ENCODE peak calls at places on chromosomes 5 and 9, in four cellular contexts. T is omental fat pad, V is AG04449, M is foreskin fibroblast. E is an unnamed sample.

GRCh38 chr9:2292733-2293132 is 277.6 kb downstream of the SMARCA2 start:
- DNase-seq in V (no peak), M (no peak), T (no peak), E (no peak)

GRCh38 chr5:122129332-122129731 is at the start of gene ZNF474:
- DNase-seq in T (no peak), M (peak; percentile 96), V (peak; percentile 94), E (no peak)

GRCh38 chr5:150615141-150615699 is 25.2 kb upstream of the SYNPO start:
- DNase-seq in T (no peak), M (peak; percentile 51), V (no peak), E (peak; percentile 57)

GRCh38 chr9:72351538-72352453 is 13.2 kb downstream of the ZFAND5 start:
- DNase-seq in M (peak; percentile 85), T (no peak), V (peak; percentile 23), E (no peak)

GRCh38 chr9:14383815-14384214 is 69.9 kb upstream of the NFIB start:
- DNase-seq in T (no peak), M (no peak), V (no peak), E (no peak)

GRCh38 chr9:94875300-94876063 is 149.0 kb downstream of the AOPEP start:
- DNase-seq in V (no peak), M (no peak), T (no peak), E (no peak)

GRCh38 chr5:177426566-177427210 is at the start of gene GRK6:
- DNase-seq in V (no peak), T (no peak), M (no peak), E (peak; percentile 99)

GRCh38 chr9:68974431-68974830 is 39.5 kb downstream of the PRKACG start:
- DNase-seq in T (no peak), V (no peak), M (no peak), E (no peak)

GRCh38 chr9:131068076-131068816 is 28.1 kb upstream of the AIF1L start:
- DNase-seq in V (no peak), T (no peak), M (no peak), E (no peak)

GRCh38 chr5:166907314-166907713 is 1384.1 kb upstream of the WWC1 start:
- DNase-seq in V (no peak), T (no peak), M (peak; percentile 68), E (no peak)

GRCh38 chr5:93221-93980 is 1.4 kb downstream of the PLEKHG4B start:
- DNase-seq in T (no peak), M (no peak), V (no peak), E (no peak)

GRCh38 chr5:133705331-133705730 is 93.0 kb upstream of the FSTL4 start:
- DNase-seq in M (no peak), V (no peak), T (no peak), E (no peak)

GRCh38 chr5:11384441-11385250 is 519.6 kb downstream of the CTNND2 start:
- DNase-seq in V (no peak), M (no peak), T (no peak), E (no peak)

GRCh38 chr9:81083062-81083461 is 606.3 kb downstream of the TLE1 start:
- DNase-seq in M (peak; percentile 33), T (no peak), V (no peak), E (no peak)

GRCh38 chr9:123344273-123345096 is 11.5 kb upstream of the CRB2 start:
- DNase-seq in V (no peak), T (no peak), M (no peak), E (no peak)

GRCh38 chr5:128965011-128965637 is at the start of gene SLC27A6:
- DNase-seq in M (peak; percentile 47), T (no peak), V (no peak), E (peak; percentile 43)

GRCh38 chr5:98398465-98398864 is 375.0 kb upstream of the RGMB start:
- DNase-seq in M (no peak), T (no peak), V (no peak), E (no peak)

GRCh38 chr5:24823625-24824024 is 178.8 kb upstream of the CDH10 start:
- DNase-seq in T (no peak), M (no peak), V (no peak), E (no peak)

GRCh38 chr5:163569284-163569683 is 63.9 kb downstream of the MAT2B start:
- DNase-seq in T (no peak), V (no peak), M (peak; percentile 41), E (no peak)

GRCh38 chr5:153490124-153491085 is at the start of gene GRIA1:
- DNase-seq in M (peak; percentile 61), T (no peak), V (no peak), E (no peak)

GRCh38 chr9:100554935-100555401 is 22.9 kb upstream of the CAVIN4 start:
- DNase-seq in M (peak; percentile 17), T (no peak), V (peak; percentile 29), E (no peak)

GRCh38 chr5:18114161-18114802 is 480.0 kb downstream of the TAF11L14 start:
- DNase-seq in V (no peak), T (no peak), M (no peak), E (no peak)

GRCh38 chr9:71487046-71487445 is 281.3 kb downstream of the CEMIP2 start:
- DNase-seq in V (no peak), M (peak; percentile 61), T (no peak), E (no peak)

GRCh38 chr9:127347831-127348699 is 48.9 kb upstream of the SLC2A8 start:
- DNase-seq in V (peak; percentile 4), M (peak; percentile 73), T (no peak), E (no peak)

GRCh38 chr5:77360969-77361368 is 131.1 kb downstream of the WDR41 start:
- DNase-seq in V (no peak), M (no peak), T (no peak), E (no peak)
- TF ChIP-seq CTCF in V (no peak), M (no peak), T (no peak), E (no peak)

DNA sequence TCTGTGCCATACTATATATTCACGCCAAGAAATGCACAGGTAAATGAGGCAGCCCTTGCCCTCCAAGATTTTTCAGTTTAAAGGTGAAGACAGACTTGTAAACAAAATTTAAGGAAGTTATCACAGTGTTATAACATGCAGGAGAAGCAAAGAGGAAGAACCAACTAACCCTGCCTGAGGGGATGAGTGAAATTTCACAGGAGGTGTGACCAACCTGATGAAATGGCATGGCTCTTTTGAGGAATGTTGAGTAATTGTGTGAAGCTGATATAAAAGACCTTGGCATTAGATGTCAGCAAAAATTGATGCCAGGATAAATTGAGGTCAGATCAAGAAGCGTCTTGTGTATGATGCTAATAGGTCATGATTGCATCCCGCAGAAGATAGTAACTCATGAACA is 86.5 kb downstream of the HCN1 start:
- DNase-seq in T (no peak), M (no peak), V (no peak), E (no peak)
- TF ChIP-seq CTCF in T (no peak), M (no peak), V (no peak), E (no peak)

DNA sequence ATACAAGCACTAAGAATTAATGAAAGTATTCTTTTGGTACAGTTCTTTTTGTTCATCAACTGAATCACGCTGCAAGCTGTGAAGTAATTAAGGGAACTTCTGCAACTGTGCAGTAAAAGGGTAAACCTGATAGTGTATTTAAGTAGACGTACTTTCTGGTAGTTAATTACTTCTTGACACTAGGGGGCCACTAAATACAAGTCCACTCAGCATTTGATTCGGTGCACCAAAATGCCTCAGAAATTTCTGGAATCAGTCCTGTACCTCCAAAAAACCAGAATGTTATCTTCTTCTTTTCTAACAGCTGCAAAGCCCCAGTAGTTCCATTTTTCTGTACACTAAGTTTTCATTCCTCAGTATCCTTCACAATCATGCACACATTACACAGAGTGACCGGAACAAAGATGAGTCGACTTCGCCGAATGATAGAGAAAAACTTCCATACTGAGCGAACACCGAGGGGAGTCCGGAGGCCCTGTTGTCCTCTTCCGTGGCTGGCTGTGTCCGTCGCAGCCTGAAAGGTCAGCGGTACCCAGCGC is 500 bp downstream of the GFM2 start:
- DNase-seq in V (no peak), M (no peak), T (no peak), E (peak; percentile 28)
- TF ChIP-seq CTCF in V (peak; percentile 31), M (no peak), T (no peak), E (peak; percentile 48)

GRCh38 chr9:129895376-129896268 is 60.4 kb downstream of the USP20 start:
- DNase-seq in T (no peak), M (no peak), V (no peak), E (no peak)

GRCh38 chr9:129900263-129901041 is 65.2 kb downstream of the USP20 start:
- DNase-seq in T (no peak), M (no peak), V (no peak), E (no peak)

GRCh38 chr9:129899620-129900019 is 64.4 kb downstream of the USP20 start:
- DNase-seq in M (no peak), V (no peak), T (no peak), E (no peak)

GRCh38 chr9:129897263-129897662 is 62.0 kb downstream of the USP20 start:
- DNase-seq in T (no peak), M (no peak), V (no peak), E (no peak)

DNA sequence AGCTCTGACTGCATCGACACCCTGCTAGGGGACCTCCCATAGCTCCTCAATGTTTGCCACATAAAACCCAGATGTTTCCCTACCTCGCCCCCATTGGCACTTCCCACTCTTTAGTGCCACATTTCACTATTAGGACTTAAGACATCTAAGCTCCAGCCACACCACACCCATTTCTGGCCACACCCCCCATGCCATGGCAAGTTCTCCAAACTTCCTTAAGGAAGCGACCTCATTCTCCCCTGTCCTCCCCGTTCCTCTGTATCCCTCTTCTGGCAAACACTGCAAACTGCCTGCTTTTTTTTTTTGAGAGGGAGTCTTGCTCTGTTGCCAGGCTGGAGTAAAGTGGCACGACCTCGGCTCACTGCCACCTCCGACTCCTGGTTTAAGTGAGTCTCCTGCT is 62.9 kb downstream of the USP20 start:
- DNase-seq in V (no peak), T (no peak), M (peak; percentile 24), E (no peak)
- TF ChIP-seq CTCF in V (no peak), T (no peak), M (no peak), E (no peak)

DNA sequence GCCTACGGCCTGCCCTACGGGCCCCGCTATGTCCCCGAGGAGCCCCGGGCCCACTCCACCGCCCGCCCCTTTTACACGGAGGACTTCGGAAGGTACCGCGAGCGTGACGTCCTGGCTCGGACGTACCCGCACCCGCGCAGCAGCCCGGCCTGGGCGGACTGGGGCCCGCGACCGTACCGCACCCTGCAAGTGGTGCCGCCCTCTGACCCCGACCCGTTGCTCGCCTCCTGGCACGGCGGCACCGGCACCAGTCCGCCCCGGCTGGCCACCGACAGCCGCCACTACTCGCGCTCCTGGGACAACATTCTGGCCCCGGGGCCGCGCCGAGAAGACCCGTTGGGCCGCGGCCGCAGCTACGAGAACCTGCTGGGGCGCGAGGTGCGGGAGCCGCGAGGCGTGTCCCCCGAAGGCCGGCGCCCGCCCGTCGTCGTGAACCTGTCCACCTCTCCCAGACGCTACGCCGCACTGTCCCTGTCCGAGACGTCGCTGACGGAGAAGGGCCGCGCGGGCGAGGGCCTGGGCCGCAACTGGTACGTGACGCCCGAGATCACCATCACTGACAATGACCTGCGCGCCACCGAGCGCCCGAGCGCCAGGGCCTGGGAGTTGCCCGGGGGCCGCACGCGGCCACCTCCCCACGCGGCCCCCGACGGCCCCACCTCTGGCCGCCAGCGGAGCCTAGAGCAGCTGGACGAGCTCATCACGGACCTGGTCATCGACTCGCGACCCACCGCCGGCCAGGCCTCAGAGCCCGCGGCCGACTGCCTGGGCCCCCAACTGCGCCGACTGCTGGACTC is 3.4 kb downstream of the AJM1 start:
- DNase-seq in M (no peak), V (no peak), T (no peak), E (no peak)
- TF ChIP-seq CTCF in M (no peak), V (no peak), T (no peak), E (no peak)